ENCODE peak calls at places on chromosome 4, in four cellular contexts. C, U, L and V are unnamed samples.
A peak's percentile ranks its signal among the peaks of the same experiment; 100 is the strongest.

GRCh38 chr4:185096032-185096653 is 46.9 kb upstream of the SLC25A4 start:
- DNase-seq in C (peak; percentile 57), U (peak; percentile 63), L (peak; percentile 34), V (peak; percentile 83)

GRCh38 chr4:58301384-58301783 is 1191.2 kb upstream of the IGFBP7 start:
- DNase-seq in C (peak; percentile 24), U (peak; percentile 20), L (no peak), V (no peak)

GRCh38 chr4:6119507-6120020 is 80.8 kb downstream of the JAKMIP1 start:
- DNase-seq in C (no peak), U (no peak), L (no peak), V (no peak)

GRCh38 chr4:120299631-120300030 is 233.0 kb upstream of the MAD2L1 start:
- DNase-seq in C (no peak), U (no peak), L (no peak), V (no peak)

GRCh38 chr4:42643685-42644084 is 13.2 kb downstream of the ATP8A1 start:
- DNase-seq in C (no peak), U (no peak), L (no peak), V (no peak)

GRCh38 chr4:171983935-171984805 is 171.0 kb downstream of the GALNTL6 start:
- DNase-seq in C (no peak), U (peak; percentile 6), L (no peak), V (no peak)

GRCh38 chr4:152870605-152871004 is 65.5 kb upstream of the FHDC1 start:
- DNase-seq in C (peak; percentile 13), U (no peak), L (no peak), V (no peak)

GRCh38 chr4:94131212-94131611 is 76.5 kb upstream of the SMARCAD1 start:
- DNase-seq in C (no peak), U (no peak), L (no peak), V (no peak)

GRCh38 chr4:13907255-13907751 is 279.8 kb upstream of the BOD1L1 start:
- DNase-seq in C (no peak), U (peak; percentile 71), L (no peak), V (peak; percentile 54)

DNA sequence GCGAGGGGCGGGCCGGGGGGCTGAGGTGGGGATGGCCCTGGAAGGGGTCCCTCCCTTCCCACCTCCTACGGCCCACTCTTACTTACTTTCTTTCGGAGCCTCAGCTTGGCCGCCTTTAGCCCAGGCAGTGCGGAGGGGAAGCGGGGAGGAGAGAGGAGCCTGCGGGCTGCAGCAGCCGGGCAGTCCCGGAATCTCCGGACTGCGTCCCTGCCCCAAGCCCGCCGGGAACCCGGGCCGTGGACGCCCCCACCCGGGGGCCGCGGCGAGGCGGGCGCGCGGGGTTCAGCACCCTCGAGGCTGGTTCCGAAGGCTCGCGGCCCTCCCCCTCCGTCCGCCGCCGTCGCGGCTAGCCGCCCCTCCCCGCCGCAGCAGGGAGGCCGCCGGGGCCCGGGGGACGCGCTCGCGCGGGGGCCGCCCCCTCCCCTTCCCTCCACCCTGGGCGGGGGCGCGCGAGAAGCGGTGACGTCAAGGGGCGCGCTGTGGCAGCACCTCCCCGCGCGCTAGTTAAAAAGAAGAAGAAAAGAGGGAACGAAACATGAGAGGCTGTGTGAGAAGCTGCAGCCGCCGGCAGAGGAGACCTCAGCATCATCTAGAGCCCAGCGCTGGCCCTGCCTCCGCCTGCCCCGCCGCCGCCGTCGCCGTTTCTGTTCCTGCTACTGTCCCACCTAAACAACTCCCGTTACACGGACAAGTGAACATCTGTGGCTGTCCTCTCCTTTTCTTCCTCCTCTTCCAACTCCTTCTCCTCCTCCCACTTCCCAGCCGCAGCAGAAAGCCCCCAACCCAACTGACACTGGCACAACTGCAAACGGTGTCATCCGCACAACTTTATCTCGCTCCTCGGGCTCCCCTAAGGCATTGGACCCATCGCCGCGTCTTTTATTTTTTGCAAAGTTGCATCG is at the start of gene HHIP:
- DNase-seq in C (peak; percentile 82), U (peak; percentile 78), L (no peak), V (peak; percentile 91)
- H2AFZ ChIP-seq in C (peak within 1 kb of the TSS; percentile 95), U (peak within 1 kb of the TSS; percentile 23), L (no peak within 1 kb of the TSS), V (peak within 1 kb of the TSS; percentile 96)

GRCh38 chr4:39963656-39964055 is 14.1 kb downstream of the PDS5A start:
- DNase-seq in C (no peak), U (no peak), L (no peak), V (no peak)
- H4K20me1 ChIP-seq in C (peaks cover 85% of the 10 kb centered on the region), U (peaks cover 78% of the 10 kb centered on the region), L (peaks cover 24% of the 10 kb centered on the region), V (peaks cover 20% of the 10 kb centered on the region)

GRCh38 chr4:37995299-37995821 is 35.2 kb downstream of the PTTG2 start:
- DNase-seq in C (no peak), U (no peak), L (no peak), V (no peak)
- H3K27ac ChIP-seq in C (no peak overlapping the region), U (peak overlapping the region; percentile 27), L (no peak overlapping the region), V (no peak overlapping the region)

GRCh38 chr4:39256436-39256835 is 74.1 kb downstream of the WDR19 start:
- DNase-seq in C (no peak), U (no peak), L (no peak), V (peak; percentile 66)
- H2AFZ ChIP-seq in C (no peak overlapping the region), U (no peak overlapping the region), L (no peak overlapping the region), V (peak overlapping the region; percentile 44)

DNA sequence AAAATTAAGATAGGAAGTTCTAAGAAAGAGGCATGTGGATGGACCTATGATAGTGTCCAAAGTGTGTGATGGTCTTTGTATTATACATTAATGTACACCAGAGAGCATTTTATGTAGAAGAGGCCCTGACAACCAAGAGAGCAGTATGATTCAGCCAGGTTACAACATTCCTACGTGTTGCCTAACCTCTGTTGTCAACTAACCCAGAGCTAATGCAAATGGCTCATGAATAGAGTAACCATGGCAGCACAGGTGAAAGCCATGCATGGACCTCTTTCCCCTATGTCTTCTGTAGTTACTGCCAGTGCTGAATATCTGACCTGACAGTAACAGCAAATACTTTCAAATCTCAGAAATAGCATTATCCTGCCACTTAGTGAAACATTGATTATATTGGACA is 255.6 kb downstream of the NDST4 start:
- DNase-seq in C (no peak), U (peak; percentile 6), L (no peak), V (no peak)
- H4K20me1 ChIP-seq in C (no peaks in the 10 kb centered on the region), U (no peaks in the 10 kb centered on the region), L (no peaks in the 10 kb centered on the region), V (no peaks in the 10 kb centered on the region)

GRCh38 chr4:1192091-1192492 is 19.7 kb upstream of the SPON2 start:
- DNase-seq in C (no peak), U (peak; percentile 87), L (peak; percentile 29), V (peak; percentile 100)

GRCh38 chr4:1193206-1194027 is 21.0 kb upstream of the SPON2 start:
- DNase-seq in C (no peak), U (peak; percentile 5), L (no peak), V (peak; percentile 92)

GRCh38 chr4:1192493-1193205 is 20.3 kb upstream of the SPON2 start:
- DNase-seq in C (peak; percentile 28), U (peak; percentile 4), L (no peak), V (peak; percentile 98)

GRCh38 chr4:1194028-1194900 is 21.9 kb upstream of the SPON2 start:
- DNase-seq in C (no peak), U (peak; percentile 36), L (no peak), V (peak; percentile 96)

DNA sequence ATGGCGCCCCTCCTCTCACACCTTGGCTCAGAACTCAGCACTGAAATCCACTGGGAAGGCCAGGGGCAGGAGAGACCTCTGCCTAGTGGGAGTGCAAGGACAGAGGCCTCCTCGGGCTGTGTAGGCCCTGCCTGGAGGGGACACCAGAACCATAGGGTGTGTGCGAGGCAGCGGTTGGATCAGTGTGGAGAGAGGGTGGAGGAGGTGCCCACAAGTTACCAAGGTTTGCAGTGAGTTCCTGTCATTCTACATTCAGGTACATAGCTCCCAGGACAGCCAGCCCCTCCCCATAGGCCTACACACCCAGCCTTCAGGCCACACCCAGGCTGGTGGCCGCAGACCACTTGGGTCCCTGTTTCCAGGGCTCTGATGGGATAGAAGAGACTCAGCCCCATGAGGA is 19.2 kb upstream of the SPON2 start:
- DNase-seq in C (no peak), U (no peak), L (no peak), V (no peak)
- H3K27ac ChIP-seq in C (no peak overlapping the region), U (peak overlapping the region; percentile 62), L (no peak overlapping the region), V (peak overlapping the region; percentile 85)

DNA sequence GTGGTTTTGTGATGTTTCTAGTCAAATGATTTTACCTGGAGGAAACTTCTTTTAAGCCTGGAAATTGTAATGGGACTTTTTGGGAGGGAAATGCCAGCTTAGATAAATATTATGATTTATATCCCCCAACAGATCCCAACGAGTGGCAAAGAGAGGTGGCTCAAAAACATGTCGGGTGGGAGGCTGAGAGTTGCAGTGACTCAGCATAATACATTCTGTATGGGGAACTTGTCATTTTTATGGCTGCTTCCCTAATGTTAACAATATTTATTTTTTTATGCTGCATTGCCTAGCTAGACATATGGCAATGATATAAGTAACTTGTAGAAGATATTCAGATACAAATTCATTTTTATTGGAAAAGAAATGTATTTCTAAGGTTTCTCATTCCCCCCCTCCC is 219.0 kb downstream of the ARHGAP10 start:
- DNase-seq in C (no peak), U (no peak), L (no peak), V (peak; percentile 22)
- H2AFZ ChIP-seq in C (no peak overlapping the region), U (no peak overlapping the region), L (no peak overlapping the region), V (no peak overlapping the region)

GRCh38 chr4:101200561-101200960 is 146.8 kb downstream of the PPP3CA start:
- DNase-seq in C (no peak), U (no peak), L (peak; percentile 86), V (peak; percentile 80)
- H4K20me1 ChIP-seq in C (peaks cover 9% of the 10 kb centered on the region), U (peaks cover 46% of the 10 kb centered on the region), L (no peaks in the 10 kb centered on the region), V (peaks cover 20% of the 10 kb centered on the region)

GRCh38 chr4:22498866-22499265 is 17.0 kb downstream of the ADGRA3 start:
- DNase-seq in C (peak; percentile 18), U (no peak), L (no peak), V (no peak)

GRCh38 chr4:22500831-22501714 is 14.8 kb downstream of the ADGRA3 start:
- DNase-seq in C (no peak), U (peak; percentile 59), L (peak; percentile 66), V (no peak)

GRCh38 chr4:22502895-22503814 is 12.7 kb downstream of the ADGRA3 start:
- DNase-seq in C (no peak), U (no peak), L (no peak), V (peak; percentile 89)

GRCh38 chr4:22501715-22502095 is 14.2 kb downstream of the ADGRA3 start:
- DNase-seq in C (no peak), U (no peak), L (no peak), V (no peak)

DNA sequence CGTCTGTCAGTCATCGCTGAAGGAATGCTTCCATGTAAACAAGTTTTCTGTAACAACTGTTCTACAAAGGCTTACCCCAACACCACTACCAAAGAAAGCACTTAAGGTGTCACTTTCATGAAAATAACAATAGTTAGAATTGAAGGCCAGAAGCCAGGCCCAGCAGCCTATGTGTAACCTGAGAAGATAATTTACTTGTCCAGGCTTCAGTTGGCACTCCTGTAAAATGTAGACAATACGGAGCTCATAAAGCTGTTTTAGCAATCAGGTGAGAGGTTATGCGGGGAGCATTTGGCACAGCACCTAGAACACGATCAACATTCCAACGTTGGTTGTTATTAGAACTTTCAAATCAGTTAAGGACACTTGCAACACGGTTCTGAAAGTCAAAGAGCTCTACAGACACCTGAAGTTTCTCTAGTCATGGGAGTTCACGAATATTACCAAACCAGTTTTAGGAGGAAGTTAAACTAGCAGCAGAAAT is 15.7 kb downstream of the ADGRA3 start:
- DNase-seq in C (no peak), U (no peak), L (no peak), V (no peak)
- H3K27ac ChIP-seq in C (no peak overlapping the region), U (no peak overlapping the region), L (no peak overlapping the region), V (no peak overlapping the region)